ENCODE peak calls at places on chromosomes 13 and 19, in eight cellular contexts. One of them, this sample, is unnamed.

GRCh38 chr19:44712864-44713515 is 14.0 kb downstream of the CEACAM16 start:
- DNase-seq in fibroblast of the aortic adventitia: no peak
- DNase-seq in cardiac fibroblast: no peak
- DNase-seq in CD4-positive, alpha-beta T cell: no peak
- DNase-seq in right cardiac atrium: no peak
- DNase-seq in GM12865: peak
- DNase-seq in fibroblast of the conjunctiva: no peak
- DNase-seq in omental fat pad: no peak
- DNase-seq in this sample: peak

GRCh38 chr13:23608704-23609413 is 38.6 kb downstream of the TNFRSF19 start:
- DNase-seq in fibroblast of the aortic adventitia: no peak
- DNase-seq in cardiac fibroblast: peak
- DNase-seq in CD4-positive, alpha-beta T cell: no peak
- DNase-seq in right cardiac atrium: peak
- DNase-seq in GM12865: no peak
- DNase-seq in fibroblast of the conjunctiva: no peak
- DNase-seq in omental fat pad: no peak
- DNase-seq in this sample: no peak

GRCh38 chr13:48938308-48938943 is 37.3 kb upstream of the FNDC3A start:
- DNase-seq in fibroblast of the aortic adventitia: no peak
- DNase-seq in cardiac fibroblast: no peak
- DNase-seq in CD4-positive, alpha-beta T cell: no peak
- DNase-seq in right cardiac atrium: no peak
- DNase-seq in GM12865: no peak
- DNase-seq in fibroblast of the conjunctiva: no peak
- DNase-seq in omental fat pad: no peak
- DNase-seq in this sample: no peak

GRCh38 chr13:33676045-33676699 is 141.8 kb upstream of the RFC3 start:
- DNase-seq in fibroblast of the aortic adventitia: peak
- DNase-seq in cardiac fibroblast: peak
- DNase-seq in CD4-positive, alpha-beta T cell: no peak
- DNase-seq in right cardiac atrium: no peak
- DNase-seq in GM12865: no peak
- DNase-seq in fibroblast of the conjunctiva: no peak
- DNase-seq in omental fat pad: no peak
- DNase-seq in this sample: no peak

GRCh38 chr19:18478545-18479311 is 40.8 kb upstream of the ISYNA1 start:
- DNase-seq in fibroblast of the aortic adventitia: peak
- DNase-seq in cardiac fibroblast: peak
- DNase-seq in CD4-positive, alpha-beta T cell: peak
- DNase-seq in right cardiac atrium: peak
- DNase-seq in GM12865: peak
- DNase-seq in fibroblast of the conjunctiva: peak
- DNase-seq in omental fat pad: peak
- DNase-seq in this sample: peak

GRCh38 chr19:44142014-44142523 is 715 bp downstream of the ZNF234 start:
- DNase-seq in fibroblast of the aortic adventitia: peak
- DNase-seq in cardiac fibroblast: peak
- DNase-seq in CD4-positive, alpha-beta T cell: no peak
- DNase-seq in right cardiac atrium: peak
- DNase-seq in GM12865: peak
- DNase-seq in fibroblast of the conjunctiva: no peak
- DNase-seq in omental fat pad: no peak
- DNase-seq in this sample: no peak

GRCh38 chr13:110652231-110652730 is 36.9 kb downstream of the NAXD start:
- DNase-seq in fibroblast of the aortic adventitia: no peak
- DNase-seq in cardiac fibroblast: no peak
- DNase-seq in CD4-positive, alpha-beta T cell: no peak
- DNase-seq in right cardiac atrium: no peak
- DNase-seq in GM12865: no peak
- DNase-seq in fibroblast of the conjunctiva: no peak
- DNase-seq in omental fat pad: no peak
- DNase-seq in this sample: no peak

GRCh38 chr19:40284501-40285352 is at the start of gene AKT2:
- DNase-seq in fibroblast of the aortic adventitia: peak
- DNase-seq in cardiac fibroblast: no peak
- DNase-seq in CD4-positive, alpha-beta T cell: peak
- DNase-seq in right cardiac atrium: peak
- DNase-seq in GM12865: peak
- DNase-seq in fibroblast of the conjunctiva: no peak
- DNase-seq in omental fat pad: no peak
- DNase-seq in this sample: no peak

GRCh38 chr13:51966186-51966585 is 45.1 kb downstream of the ATP7B start:
- DNase-seq in fibroblast of the aortic adventitia: no peak
- DNase-seq in cardiac fibroblast: no peak
- DNase-seq in CD4-positive, alpha-beta T cell: no peak
- DNase-seq in right cardiac atrium: no peak
- DNase-seq in GM12865: no peak
- DNase-seq in fibroblast of the conjunctiva: no peak
- DNase-seq in omental fat pad: no peak
- DNase-seq in this sample: no peak

GRCh38 chr19:1154731-1155351 is 19.2 kb downstream of the SBNO2 start:
- DNase-seq in fibroblast of the aortic adventitia: peak
- DNase-seq in cardiac fibroblast: peak
- DNase-seq in CD4-positive, alpha-beta T cell: no peak
- DNase-seq in right cardiac atrium: peak
- DNase-seq in GM12865: no peak
- DNase-seq in fibroblast of the conjunctiva: peak
- DNase-seq in omental fat pad: peak
- DNase-seq in this sample: no peak

GRCh38 chr19:45049073-45049736 is 10.4 kb downstream of the CLASRP start:
- DNase-seq in fibroblast of the aortic adventitia: no peak
- DNase-seq in cardiac fibroblast: no peak
- DNase-seq in CD4-positive, alpha-beta T cell: no peak
- DNase-seq in right cardiac atrium: no peak
- DNase-seq in GM12865: no peak
- DNase-seq in fibroblast of the conjunctiva: no peak
- DNase-seq in omental fat pad: no peak
- DNase-seq in this sample: no peak

GRCh38 chr13:21106089-21106488 is 44.7 kb upstream of the LATS2 start:
- DNase-seq in fibroblast of the aortic adventitia: no peak
- DNase-seq in cardiac fibroblast: peak
- DNase-seq in CD4-positive, alpha-beta T cell: no peak
- DNase-seq in right cardiac atrium: no peak
- DNase-seq in GM12865: no peak
- DNase-seq in fibroblast of the conjunctiva: peak
- DNase-seq in omental fat pad: no peak
- DNase-seq in this sample: no peak

GRCh38 chr19:41940443-41941409 is 12.5 kb upstream of the ERFL start:
- DNase-seq in fibroblast of the aortic adventitia: no peak
- DNase-seq in cardiac fibroblast: no peak
- DNase-seq in CD4-positive, alpha-beta T cell: no peak
- DNase-seq in right cardiac atrium: no peak
- DNase-seq in GM12865: peak
- DNase-seq in fibroblast of the conjunctiva: no peak
- DNase-seq in omental fat pad: no peak
- DNase-seq in this sample: no peak

GRCh38 chr19:52307275-52307674 is 10.3 kb downstream of the ZNF480 start:
- DNase-seq in fibroblast of the aortic adventitia: peak
- DNase-seq in cardiac fibroblast: peak
- DNase-seq in CD4-positive, alpha-beta T cell: no peak
- DNase-seq in right cardiac atrium: no peak
- DNase-seq in GM12865: peak
- DNase-seq in fibroblast of the conjunctiva: no peak
- DNase-seq in omental fat pad: no peak
- DNase-seq in this sample: no peak

GRCh38 chr13:110017379-110017778 is 231.0 kb upstream of the IRS2 start:
- DNase-seq in fibroblast of the aortic adventitia: peak
- DNase-seq in cardiac fibroblast: peak
- DNase-seq in CD4-positive, alpha-beta T cell: no peak
- DNase-seq in right cardiac atrium: no peak
- DNase-seq in GM12865: no peak
- DNase-seq in fibroblast of the conjunctiva: peak
- DNase-seq in omental fat pad: no peak
- DNase-seq in this sample: no peak

GRCh38 chr19:43806848-43807247 is 4.6 kb upstream of the LYPD5 start:
- DNase-seq in fibroblast of the aortic adventitia: no peak
- DNase-seq in cardiac fibroblast: no peak
- DNase-seq in CD4-positive, alpha-beta T cell: no peak
- DNase-seq in right cardiac atrium: no peak
- DNase-seq in GM12865: no peak
- DNase-seq in fibroblast of the conjunctiva: no peak
- DNase-seq in omental fat pad: no peak
- DNase-seq in this sample: no peak

GRCh38 chr13:101092985-101093384 is 323.3 kb downstream of the NALCN start:
- DNase-seq in fibroblast of the aortic adventitia: no peak
- DNase-seq in cardiac fibroblast: peak
- DNase-seq in CD4-positive, alpha-beta T cell: no peak
- DNase-seq in right cardiac atrium: no peak
- DNase-seq in GM12865: no peak
- DNase-seq in fibroblast of the conjunctiva: no peak
- DNase-seq in omental fat pad: no peak
- DNase-seq in this sample: no peak

GRCh38 chr13:112657850-112658445 is 31.9 kb upstream of the ATP11A start:
- DNase-seq in fibroblast of the aortic adventitia: peak
- DNase-seq in cardiac fibroblast: peak
- DNase-seq in CD4-positive, alpha-beta T cell: no peak
- DNase-seq in right cardiac atrium: no peak
- DNase-seq in GM12865: no peak
- DNase-seq in fibroblast of the conjunctiva: no peak
- DNase-seq in omental fat pad: no peak
- DNase-seq in this sample: no peak

GRCh38 chr19:29380581-29380980 is 145.2 kb upstream of the VSTM2B start:
- DNase-seq in fibroblast of the aortic adventitia: no peak
- DNase-seq in cardiac fibroblast: no peak
- DNase-seq in CD4-positive, alpha-beta T cell: no peak
- DNase-seq in right cardiac atrium: no peak
- DNase-seq in GM12865: no peak
- DNase-seq in fibroblast of the conjunctiva: no peak
- DNase-seq in omental fat pad: no peak
- DNase-seq in this sample: no peak

GRCh38 chr13:72163671-72164070 is 296.7 kb upstream of the DACH1 start:
- DNase-seq in fibroblast of the aortic adventitia: no peak
- DNase-seq in cardiac fibroblast: no peak
- DNase-seq in CD4-positive, alpha-beta T cell: no peak
- DNase-seq in right cardiac atrium: no peak
- DNase-seq in GM12865: no peak
- DNase-seq in fibroblast of the conjunctiva: no peak
- DNase-seq in omental fat pad: no peak
- DNase-seq in this sample: no peak

GRCh38 chr19:55546822-55547614 is 1.7 kb upstream of the SBK3 start:
- DNase-seq in fibroblast of the aortic adventitia: peak
- DNase-seq in cardiac fibroblast: peak
- DNase-seq in CD4-positive, alpha-beta T cell: no peak
- DNase-seq in right cardiac atrium: peak
- DNase-seq in GM12865: no peak
- DNase-seq in fibroblast of the conjunctiva: peak
- DNase-seq in omental fat pad: peak
- DNase-seq in this sample: no peak

GRCh38 chr13:110628477-110628793 is 13.1 kb downstream of the NAXD start:
- DNase-seq in fibroblast of the aortic adventitia: peak
- DNase-seq in cardiac fibroblast: peak
- DNase-seq in CD4-positive, alpha-beta T cell: no peak
- DNase-seq in right cardiac atrium: no peak
- DNase-seq in GM12865: no peak
- DNase-seq in fibroblast of the conjunctiva: no peak
- DNase-seq in omental fat pad: no peak
- DNase-seq in this sample: no peak

GRCh38 chr19:58060231-58060630 is 1.1 kb downstream of the ZNF135 start:
- DNase-seq in fibroblast of the aortic adventitia: no peak
- DNase-seq in cardiac fibroblast: no peak
- DNase-seq in CD4-positive, alpha-beta T cell: no peak
- DNase-seq in right cardiac atrium: no peak
- DNase-seq in GM12865: no peak
- DNase-seq in fibroblast of the conjunctiva: no peak
- DNase-seq in omental fat pad: no peak
- DNase-seq in this sample: no peak

GRCh38 chr13:112722433-112723250 is 32.8 kb downstream of the ATP11A start:
- DNase-seq in fibroblast of the aortic adventitia: peak
- DNase-seq in cardiac fibroblast: peak
- DNase-seq in CD4-positive, alpha-beta T cell: no peak
- DNase-seq in right cardiac atrium: peak
- DNase-seq in GM12865: no peak
- DNase-seq in fibroblast of the conjunctiva: no peak
- DNase-seq in omental fat pad: no peak
- DNase-seq in this sample: no peak

GRCh38 chr13:45100855-45101254 is 19.5 kb upstream of the GTF2F2 start:
- DNase-seq in fibroblast of the aortic adventitia: no peak
- DNase-seq in cardiac fibroblast: no peak
- DNase-seq in CD4-positive, alpha-beta T cell: no peak
- DNase-seq in right cardiac atrium: no peak
- DNase-seq in GM12865: no peak
- DNase-seq in fibroblast of the conjunctiva: no peak
- DNase-seq in omental fat pad: no peak
- DNase-seq in this sample: no peak

GRCh38 chr13:38947049-38947448 is 43.6 kb downstream of the STOML3 start:
- DNase-seq in fibroblast of the aortic adventitia: no peak
- DNase-seq in cardiac fibroblast: no peak
- DNase-seq in CD4-positive, alpha-beta T cell: no peak
- DNase-seq in right cardiac atrium: no peak
- DNase-seq in GM12865: no peak
- DNase-seq in fibroblast of the conjunctiva: no peak
- DNase-seq in omental fat pad: no peak
- DNase-seq in this sample: no peak

GRCh38 chr13:45060062-45060461 is 60.2 kb upstream of the GTF2F2 start:
- DNase-seq in fibroblast of the aortic adventitia: no peak
- DNase-seq in cardiac fibroblast: no peak
- DNase-seq in CD4-positive, alpha-beta T cell: no peak
- DNase-seq in right cardiac atrium: no peak
- DNase-seq in GM12865: no peak
- DNase-seq in fibroblast of the conjunctiva: no peak
- DNase-seq in omental fat pad: no peak
- DNase-seq in this sample: no peak

GRCh38 chr13:106393776-106394175 is 141.7 kb downstream of the EFNB2 start:
- DNase-seq in fibroblast of the aortic adventitia: peak
- DNase-seq in cardiac fibroblast: peak
- DNase-seq in CD4-positive, alpha-beta T cell: no peak
- DNase-seq in right cardiac atrium: no peak
- DNase-seq in GM12865: no peak
- DNase-seq in fibroblast of the conjunctiva: no peak
- DNase-seq in omental fat pad: no peak
- DNase-seq in this sample: no peak

GRCh38 chr13:24008679-24009078 is 111.4 kb upstream of the C1QTNF9B start:
- DNase-seq in fibroblast of the aortic adventitia: peak
- DNase-seq in cardiac fibroblast: no peak
- DNase-seq in CD4-positive, alpha-beta T cell: no peak
- DNase-seq in right cardiac atrium: no peak
- DNase-seq in GM12865: no peak
- DNase-seq in fibroblast of the conjunctiva: no peak
- DNase-seq in omental fat pad: no peak
- DNase-seq in this sample: no peak

GRCh38 chr13:114013952-114014629 is 40.2 kb upstream of the C13orf46 start:
- DNase-seq in fibroblast of the aortic adventitia: no peak
- DNase-seq in cardiac fibroblast: no peak
- DNase-seq in CD4-positive, alpha-beta T cell: no peak
- DNase-seq in right cardiac atrium: no peak
- DNase-seq in GM12865: no peak
- DNase-seq in fibroblast of the conjunctiva: no peak
- DNase-seq in omental fat pad: no peak
- DNase-seq in this sample: no peak

GRCh38 chr19:6238256-6238642 is 41.5 kb downstream of the MLLT1 start:
- DNase-seq in fibroblast of the aortic adventitia: peak
- DNase-seq in cardiac fibroblast: no peak
- DNase-seq in CD4-positive, alpha-beta T cell: no peak
- DNase-seq in right cardiac atrium: no peak
- DNase-seq in GM12865: no peak
- DNase-seq in fibroblast of the conjunctiva: no peak
- DNase-seq in omental fat pad: no peak
- DNase-seq in this sample: no peak